ENCODE peak calls at places on chromosome 14, in ten cellular contexts. G, T, C, X, E, Z, U, P, K and S are unnamed samples.

GRCh38 chr14:73014105-73014504 is 12.8 kb downstream of the ZFYVE1 start:
- DNase-seq in G (no peak), T (no peak), C (no peak), X (no peak), E (no peak), Z (no peak), U (no peak), P (no peak), K (no peak), S (no peak)

GRCh38 chr14:51817326-51817725 is 43.1 kb upstream of the GNG2 start:
- DNase-seq in G (no peak), T (no peak), C (no peak), X (no peak), E (no peak), Z (no peak), U (no peak), P (no peak), K (no peak), S (no peak)

GRCh38 chr14:59711083-59711482 is 134.5 kb upstream of the CCDC175 start:
- DNase-seq in G (no peak), T (no peak), C (no peak), X (no peak), E (no peak), Z (no peak), U (no peak), P (no peak), K (no peak), S (no peak)

GRCh38 chr14:64682173-64682710 is 22.0 kb upstream of the PLEKHG3 start:
- DNase-seq in G (peak), T (no peak), C (no peak), X (no peak), E (no peak), Z (no peak), U (peak), P (peak), K (peak), S (peak)

GRCh38 chr14:87241018-87241779 is 751.8 kb downstream of the GALC start:
- DNase-seq in G (no peak), T (no peak), C (no peak), X (no peak), E (no peak), Z (no peak), U (no peak), P (no peak), K (no peak), S (no peak)

GRCh38 chr14:70121521-70121920 is 67.2 kb downstream of the SLC8A3 start:
- DNase-seq in G (no peak), T (no peak), C (no peak), X (peak), E (no peak), Z (no peak), U (no peak), P (no peak), K (no peak), S (no peak)

GRCh38 chr14:63737582-63738006 is 9.7 kb upstream of the SGPP1 start:
- DNase-seq in G (no peak), T (no peak), C (no peak), X (no peak), E (no peak), Z (no peak), U (no peak), P (no peak), K (no peak), S (no peak)

GRCh38 chr14:22388669-22389625 is 200.1 kb downstream of the DAD1 start:
- DNase-seq in G (no peak), T (no peak), C (no peak), X (no peak), E (no peak), Z (no peak), U (no peak), P (peak), K (peak), S (peak)

GRCh38 chr14:84969501-84969900 is 560.4 kb upstream of the FLRT2 start:
- DNase-seq in G (no peak), T (no peak), C (no peak), X (no peak), E (no peak), Z (no peak), U (no peak), P (peak), K (no peak), S (no peak)

GRCh38 chr14:56813143-56813551 is 2.9 kb upstream of the OTX2 start:
- DNase-seq in G (no peak), T (no peak), C (no peak), X (no peak), E (no peak), Z (no peak), U (no peak), P (no peak), K (no peak), S (no peak)

GRCh38 chr14:69038449-69039286 is 59.6 kb upstream of the ACTN1 start:
- DNase-seq in G (no peak), T (no peak), C (no peak), X (no peak), E (no peak), Z (no peak), U (no peak), P (no peak), K (no peak), S (peak)

GRCh38 chr14:53990978-53991377 is 34.4 kb upstream of the BMP4 start:
- DNase-seq in G (no peak), T (no peak), C (no peak), X (no peak), E (no peak), Z (no peak), U (no peak), P (no peak), K (no peak), S (no peak)

GRCh38 chr14:35435177-35435576 is 30.6 kb upstream of the NFKBIA start:
- DNase-seq in G (no peak), T (no peak), C (no peak), X (no peak), E (no peak), Z (no peak), U (no peak), P (peak), K (no peak), S (no peak)

GRCh38 chr14:58298880-58299664 is 717 bp downstream of the ARID4A start:
- DNase-seq in G (peak), T (peak), C (no peak), X (no peak), E (peak), Z (peak), U (peak), P (no peak), K (no peak), S (no peak)

GRCh38 chr14:88815980-88816379 is 8.5 kb upstream of the TTC8 start:
- DNase-seq in G (no peak), T (no peak), C (no peak), X (no peak), E (peak), Z (no peak), U (no peak), P (no peak), K (no peak), S (no peak)

GRCh38 chr14:37592288-37593274 is 2.5 kb downstream of the FOXA1 start:
- DNase-seq in G (no peak), T (no peak), C (no peak), X (no peak), E (no peak), Z (no peak), U (no peak), P (peak), K (no peak), S (no peak)

GRCh38 chr14:69625299-69626131 is 14.1 kb downstream of the SUSD6 start:
- DNase-seq in G (peak), T (peak), C (no peak), X (no peak), E (no peak), Z (peak), U (peak), P (no peak), K (peak), S (peak)

GRCh38 chr14:75088566-75089373 is 19.3 kb downstream of the ZC2HC1C start:
- DNase-seq in G (peak), T (no peak), C (no peak), X (peak), E (peak), Z (peak), U (no peak), P (peak), K (no peak), S (peak)

GRCh38 chr14:96626121-96626768 is 124.1 kb downstream of the PAPOLA start:
- DNase-seq in G (no peak), T (no peak), C (no peak), X (no peak), E (no peak), Z (no peak), U (no peak), P (no peak), K (peak), S (no peak)

GRCh38 chr14:92040431-92041040 is 677 bp upstream of the TRIP11 start:
- DNase-seq in G (peak), T (no peak), C (peak), X (no peak), E (peak), Z (no peak), U (no peak), P (peak), K (no peak), S (peak)

GRCh38 chr14:104267895-104268294 is 129.5 kb downstream of the KIF26A start:
- DNase-seq in G (peak), T (no peak), C (no peak), X (no peak), E (no peak), Z (no peak), U (no peak), P (no peak), K (peak), S (no peak)

GRCh38 chr14:97452314-97452713 is 655.1 kb downstream of the VRK1 start:
- DNase-seq in G (no peak), T (no peak), C (no peak), X (no peak), E (no peak), Z (no peak), U (no peak), P (no peak), K (no peak), S (no peak)

GRCh38 chr14:62687818-62688217 is 357.4 kb downstream of the KCNH5 start:
- DNase-seq in G (no peak), T (no peak), C (no peak), X (no peak), E (no peak), Z (no peak), U (no peak), P (no peak), K (no peak), S (no peak)

GRCh38 chr14:68834816-68835215 is 41.9 kb upstream of the ZFP36L1 start:
- DNase-seq in G (no peak), T (no peak), C (no peak), X (no peak), E (no peak), Z (no peak), U (no peak), P (no peak), K (no peak), S (no peak)

GRCh38 chr14:54712371-54712998 is 145.6 kb downstream of the SAMD4A start:
- DNase-seq in G (no peak), T (no peak), C (no peak), X (no peak), E (no peak), Z (no peak), U (no peak), P (peak), K (no peak), S (no peak)

GRCh38 chr14:39467889-39468524 is 35.8 kb upstream of the FBXO33 start:
- DNase-seq in G (no peak), T (no peak), C (no peak), X (peak), E (no peak), Z (no peak), U (no peak), P (peak), K (no peak), S (peak)

GRCh38 chr14:49774111-49774510 is 6.2 kb downstream of the KLHDC2 start:
- DNase-seq in G (no peak), T (no peak), C (no peak), X (no peak), E (no peak), Z (no peak), U (no peak), P (no peak), K (no peak), S (no peak)

GRCh38 chr14:50113381-50113811 is 3.0 kb downstream of the VCPKMT start:
- DNase-seq in G (no peak), T (no peak), C (no peak), X (no peak), E (no peak), Z (no peak), U (no peak), P (no peak), K (no peak), S (no peak)

DNA sequence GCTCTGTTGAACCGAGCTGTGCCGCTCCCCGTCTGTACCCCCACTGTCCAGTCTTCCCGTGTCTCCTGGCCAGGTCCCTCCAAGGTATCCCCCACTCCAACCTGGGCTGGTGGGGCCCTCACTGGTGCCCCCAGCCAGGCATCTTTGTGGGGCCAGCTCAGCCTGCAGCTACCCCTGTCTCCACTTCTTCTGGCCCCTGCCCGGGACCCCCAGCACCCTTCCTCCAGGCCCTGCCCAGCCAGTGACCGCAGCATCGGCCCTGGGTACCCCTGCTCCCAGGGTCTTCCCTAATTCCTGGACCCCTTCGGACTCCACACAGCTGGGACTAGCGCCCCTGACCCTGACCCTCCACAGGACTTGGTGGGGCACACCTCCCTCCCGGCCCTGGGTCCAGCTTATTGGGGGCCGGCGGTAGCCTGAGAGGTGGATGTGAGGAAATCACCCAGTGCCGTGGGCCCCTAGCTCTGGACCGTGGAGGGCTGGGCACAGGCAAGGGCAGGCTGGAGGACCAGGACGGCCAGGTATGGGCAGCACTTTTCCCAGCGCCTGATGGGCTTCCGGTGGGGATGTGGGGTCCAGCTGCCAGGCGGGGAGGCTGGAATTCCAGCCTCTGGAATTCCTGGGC is 4.1 kb upstream of the CRIP1 start:
- DNase-seq in G (no peak), T (no peak), C (no peak), X (no peak), E (no peak), Z (no peak), U (no peak), P (no peak), K (no peak), S (no peak)
- H3K4me3 ChIP-seq in G (no peak), T (no peak), C (no peak), X (no peak), E (no peak), Z (no peak), U (no peak), P (peak), K (no peak), S (no peak)

DNA sequence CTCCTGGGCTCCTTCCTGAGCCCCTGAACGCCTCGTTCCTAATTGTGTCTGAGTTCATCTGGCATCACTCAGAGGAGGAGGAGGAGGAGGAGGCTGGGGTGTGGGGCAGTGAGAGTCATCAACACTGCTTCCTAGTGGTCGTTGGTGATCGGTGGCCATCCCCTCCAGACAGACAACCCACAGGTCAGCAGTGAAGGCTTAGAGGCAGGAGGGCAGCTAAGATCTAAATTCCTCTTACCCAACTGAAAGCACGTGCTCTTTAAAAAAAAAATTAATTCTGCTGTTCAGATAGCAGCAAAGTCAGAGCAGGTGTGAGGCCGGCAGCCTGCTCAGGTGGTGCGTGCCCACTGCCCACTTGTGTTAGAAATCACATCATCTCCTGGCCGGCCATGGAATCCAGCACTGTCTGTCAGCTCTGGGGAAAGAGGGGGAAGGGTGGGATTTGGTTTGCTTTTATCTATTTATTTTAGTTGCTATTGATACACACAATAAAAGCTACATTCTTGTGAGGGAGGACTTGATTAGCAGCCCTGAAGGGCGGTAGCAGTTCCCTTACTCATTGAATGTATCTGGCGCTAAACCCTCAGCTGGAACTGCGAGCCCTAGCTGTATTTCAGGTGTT is 46.6 kb downstream of the PPP2R5C start:
- DNase-seq in G (peak), T (no peak), C (no peak), X (peak), E (peak), Z (no peak), U (no peak), P (no peak), K (no peak), S (no peak)
- H3K27ac ChIP-seq in G (peak), T (no peak), C (no peak), X (no peak), E (peak), Z (no peak), U (no peak), P (peak), K (peak), S (no peak)

GRCh38 chr14:93456356-93456755 is 25.6 kb downstream of the UNC79 start:
- DNase-seq in G (no peak), T (no peak), C (peak), X (no peak), E (no peak), Z (no peak), U (no peak), P (peak), K (no peak), S (no peak)

GRCh38 chr14:93462479-93462878 is 31.7 kb downstream of the UNC79 start:
- DNase-seq in G (no peak), T (no peak), C (no peak), X (no peak), E (no peak), Z (no peak), U (no peak), P (no peak), K (no peak), S (no peak)

GRCh38 chr14:93458234-93458633 is 27.5 kb downstream of the UNC79 start:
- DNase-seq in G (no peak), T (no peak), C (no peak), X (no peak), E (no peak), Z (no peak), U (no peak), P (no peak), K (no peak), S (no peak)
- H3K4me3 ChIP-seq in G (no peak), T (no peak), C (no peak), X (no peak), E (no peak), Z (no peak), U (no peak), P (no peak), K (no peak), S (no peak)

GRCh38 chr14:103136388-103137271 is 13.4 kb downstream of the TNFAIP2 start:
- DNase-seq in G (no peak), T (no peak), C (no peak), X (no peak), E (peak), Z (no peak), U (peak), P (peak), K (no peak), S (peak)
- H3K27ac ChIP-seq in G (no peak), T (peak), C (peak), X (no peak), E (peak), Z (no peak), U (peak), P (peak), K (no peak), S (peak)

GRCh38 chr14:102893452-102893851 is 29.0 kb upstream of the AMN start:
- DNase-seq in G (peak), T (no peak), C (no peak), X (no peak), E (no peak), Z (no peak), U (peak), P (no peak), K (no peak), S (peak)
- H3K4me3 ChIP-seq in G (no peak), T (no peak), C (no peak), X (no peak), E (no peak), Z (no peak), U (no peak), P (no peak), K (no peak), S (no peak)

GRCh38 chr14:79967001-79967400 is 244.3 kb downstream of the DIO2 start:
- DNase-seq in G (no peak), T (no peak), C (no peak), X (no peak), E (no peak), Z (no peak), U (no peak), P (peak), K (no peak), S (no peak)
- H3K27ac ChIP-seq in G (no peak), T (no peak), C (no peak), X (no peak), E (no peak), Z (no peak), U (no peak), P (peak), K (no peak), S (no peak)